ENCODE peak calls at places on chromosomes 16 and 17, in four cellular contexts. One of them, this sample, is unnamed. For H3K4me1, the result is how much of the 10 kb centered on the place peaks cover.

GRCh38 chr17:7837375-7838290 is 3.6 kb downstream of the KDM6B start:
- DNase-seq in adrenal gland: no peak
- DNase-seq in iPS DF 6.9: no peak
- DNase-seq in DND-41: no peak
- DNase-seq in this sample: no peak

GRCh38 chr17:20992416-20992815 is 50.4 kb downstream of the USP22 start:
- DNase-seq in adrenal gland: no peak
- DNase-seq in iPS DF 6.9: no peak
- DNase-seq in DND-41: no peak
- DNase-seq in this sample: no peak

GRCh38 chr17:61635913-61636432 is 45.0 kb upstream of the NACA2 start:
- DNase-seq in DND-41: peak
- DNase-seq in iPS DF 6.9: peak
- DNase-seq in adrenal gland: peak
- DNase-seq in this sample: peak

GRCh38 chr16:106623-107324 is 28.7 kb downstream of the MPG start:
- DNase-seq in DND-41: peak
- DNase-seq in iPS DF 6.9: peak
- DNase-seq in adrenal gland: peak
- DNase-seq in this sample: peak

GRCh38 chr17:4538236-4539002 is 16.8 kb downstream of the MYBBP1A start:
- DNase-seq in DND-41: no peak
- DNase-seq in iPS DF 6.9: no peak
- DNase-seq in adrenal gland: no peak
- DNase-seq in this sample: no peak

GRCh38 chr17:61088556-61088955 is 311.1 kb upstream of the TBX2 start:
- DNase-seq in DND-41: no peak
- DNase-seq in iPS DF 6.9: no peak
- DNase-seq in adrenal gland: no peak
- DNase-seq in this sample: no peak

GRCh38 chr17:39095309-39095686 is 56.1 kb downstream of the PLXDC1 start:
- DNase-seq in adrenal gland: no peak
- DNase-seq in DND-41: no peak
- DNase-seq in iPS DF 6.9: no peak
- DNase-seq in this sample: no peak

GRCh38 chr17:61390479-61390791 is 9.2 kb upstream of the TBX2 start:
- DNase-seq in adrenal gland: no peak
- DNase-seq in iPS DF 6.9: no peak
- DNase-seq in DND-41: no peak
- DNase-seq in this sample: no peak

GRCh38 chr17:1532836-1533602 is 16.6 kb upstream of the INPP5K start:
- DNase-seq in adrenal gland: no peak
- DNase-seq in DND-41: peak
- DNase-seq in iPS DF 6.9: no peak
- DNase-seq in this sample: peak

GRCh38 chr16:2163211-2163881 is 7.8 kb downstream of the TRAF7 start:
- DNase-seq in DND-41: no peak
- DNase-seq in adrenal gland: peak
- DNase-seq in iPS DF 6.9: no peak
- DNase-seq in this sample: no peak

GRCh38 chr16:50507397-50507796 is 40.8 kb upstream of the NKD1 start:
- DNase-seq in DND-41: no peak
- DNase-seq in iPS DF 6.9: no peak
- DNase-seq in adrenal gland: no peak
- DNase-seq in this sample: no peak

GRCh38 chr17:8016632-8017424 is 14.4 kb downstream of the GUCY2D start:
- DNase-seq in DND-41: peak
- DNase-seq in adrenal gland: peak
- DNase-seq in iPS DF 6.9: peak
- DNase-seq in this sample: peak

GRCh38 chr17:79427621-79428539 is 183.0 kb downstream of the RBFOX3 start:
- DNase-seq in iPS DF 6.9: no peak
- DNase-seq in adrenal gland: no peak
- DNase-seq in DND-41: no peak
- DNase-seq in this sample: no peak

GRCh38 chr17:199806-200603 is 18.6 kb upstream of the DOC2B start:
- DNase-seq in adrenal gland: peak
- DNase-seq in iPS DF 6.9: no peak
- DNase-seq in DND-41: no peak
- DNase-seq in this sample: no peak

GRCh38 chr17:7021993-7022778 is 664 bp upstream of the BCL6B start:
- DNase-seq in iPS DF 6.9: no peak
- DNase-seq in adrenal gland: peak
- DNase-seq in DND-41: peak
- DNase-seq in this sample: peak

DNA sequence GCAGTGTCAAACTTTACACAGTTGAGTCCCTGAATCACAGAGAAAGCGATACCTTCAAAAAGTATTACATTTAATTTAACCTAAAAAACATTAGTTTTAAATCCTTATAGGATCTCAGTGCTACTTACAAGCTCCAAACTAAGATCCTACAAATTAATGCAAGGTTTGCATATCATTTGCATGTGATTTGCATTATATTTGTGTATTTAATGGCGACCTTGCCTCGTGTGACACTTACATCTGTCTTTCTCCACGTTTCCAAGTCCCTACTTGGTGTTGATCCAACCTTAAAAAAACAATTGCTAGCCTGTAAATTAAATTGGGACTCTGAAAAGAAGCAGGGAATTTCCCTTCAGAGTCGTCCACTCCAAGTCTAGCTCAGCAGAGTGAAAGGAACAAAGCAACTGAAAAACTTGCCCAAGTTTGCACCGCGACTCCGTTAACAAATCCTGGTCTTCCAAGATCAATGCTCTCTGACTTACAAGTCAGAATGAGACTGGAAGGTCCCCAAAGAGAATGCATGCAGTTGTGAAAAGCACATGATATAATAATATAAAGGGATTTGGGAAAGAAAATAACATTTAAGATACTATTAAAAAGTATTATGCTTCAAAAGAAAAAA is 739 bp upstream of the FAM117A start:
- DNase-seq in adrenal gland: no peak
- DNase-seq in iPS DF 6.9: no peak
- DNase-seq in DND-41: no peak
- DNase-seq in this sample: no peak
- H3K4me3 ChIP-seq in adrenal gland: no peak
- H3K4me3 ChIP-seq in iPS DF 6.9: no peak
- H3K4me3 ChIP-seq in DND-41: no peak
- H3K4me3 ChIP-seq in this sample: peak

DNA sequence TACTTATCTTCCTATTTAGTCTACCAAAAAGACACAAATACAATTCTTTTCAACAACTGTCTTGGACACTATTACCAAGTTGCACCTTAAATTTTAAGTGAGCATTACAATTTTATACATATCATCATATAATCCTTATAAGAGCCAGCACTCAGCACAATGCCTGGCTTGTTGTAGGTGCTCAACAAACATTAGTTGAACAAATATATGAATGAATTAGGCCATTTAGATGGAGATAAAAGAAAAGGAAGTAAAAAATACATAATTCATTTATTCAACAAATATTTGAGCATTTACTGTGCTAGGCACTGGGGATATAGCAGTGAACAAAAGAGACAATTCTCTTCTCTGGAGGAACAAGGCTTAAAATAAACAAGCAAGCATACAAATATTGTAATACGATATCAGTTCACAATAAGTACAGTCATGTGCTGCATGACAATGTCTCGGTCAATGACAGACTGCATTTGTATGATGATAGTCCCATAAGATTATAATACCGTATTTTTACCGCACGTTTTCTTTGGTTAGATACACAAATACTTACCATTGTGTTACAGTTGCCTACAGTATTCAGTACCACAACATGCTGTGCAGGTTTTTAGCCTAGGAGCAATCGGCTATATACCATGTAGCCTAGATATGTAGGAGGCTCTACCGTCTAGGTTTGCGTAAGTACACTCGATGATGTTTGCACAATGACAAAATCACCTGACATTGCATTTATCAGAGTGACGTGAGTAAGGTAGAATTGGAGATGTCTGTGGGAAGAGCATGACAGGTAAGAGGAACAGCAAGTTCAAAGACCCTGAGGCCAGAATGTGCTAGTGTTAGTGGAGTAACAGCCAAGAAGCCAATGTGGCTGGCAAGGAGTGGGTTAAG is 86.4 kb upstream of the HS3ST2 start:
- DNase-seq in DND-41: no peak
- DNase-seq in iPS DF 6.9: no peak
- DNase-seq in adrenal gland: no peak
- DNase-seq in this sample: no peak
- H3K27ac ChIP-seq in DND-41: no peak
- H3K27ac ChIP-seq in iPS DF 6.9: no peak
- H3K27ac ChIP-seq in adrenal gland: peak
- H3K27ac ChIP-seq in this sample: no peak

DNA sequence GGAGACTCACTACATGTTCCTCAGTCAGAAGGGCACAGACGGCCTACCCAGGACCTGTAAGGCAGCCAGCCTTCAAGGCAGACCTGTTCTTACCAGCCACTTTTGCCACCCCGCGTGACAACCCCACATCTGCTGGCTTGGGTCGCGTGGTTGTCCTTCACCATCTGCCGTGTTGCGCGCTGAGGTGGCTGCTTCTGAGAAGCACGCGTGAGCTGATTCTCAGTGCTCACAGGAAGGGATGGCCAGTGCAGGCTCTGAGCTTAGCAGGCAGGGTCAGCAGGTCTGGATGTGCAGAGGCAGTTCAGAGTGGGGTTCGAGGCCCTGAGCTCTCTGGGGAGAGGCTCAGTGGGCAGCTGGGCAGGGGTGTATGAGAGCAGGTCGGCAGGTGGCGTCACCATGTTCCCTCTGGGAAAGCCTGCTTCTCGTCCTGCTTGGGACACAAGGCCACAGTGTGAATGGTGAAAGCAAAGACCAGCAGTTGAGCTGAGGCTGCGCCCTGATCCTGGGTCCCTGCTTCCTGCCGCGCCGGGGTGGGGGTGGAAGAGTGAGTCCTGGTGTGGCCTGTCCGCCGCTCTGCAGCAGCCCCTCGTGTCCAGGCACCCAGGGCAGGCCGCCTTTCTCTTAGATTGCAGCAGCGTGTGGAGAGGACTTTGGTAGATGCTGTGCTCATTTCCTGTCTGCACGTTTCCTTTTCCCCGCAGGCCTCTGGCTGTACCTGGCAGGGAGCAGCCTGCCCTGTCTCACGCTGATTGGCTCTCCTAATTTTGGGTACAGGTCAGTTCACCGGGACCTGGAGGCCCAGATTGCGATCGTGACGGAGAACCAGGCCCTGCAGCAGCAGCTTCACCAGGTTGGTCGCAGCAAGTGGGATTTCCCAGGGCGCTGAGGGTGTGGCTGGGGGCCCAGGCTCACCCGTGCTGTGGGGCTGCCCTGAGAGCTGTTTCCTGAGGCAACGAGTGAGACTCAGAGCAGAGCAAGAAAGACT is 36.0 kb downstream of the PGS1 start:
- DNase-seq in iPS DF 6.9: no peak
- DNase-seq in adrenal gland: no peak
- DNase-seq in DND-41: no peak
- DNase-seq in this sample: peak
- H3K4me1 ChIP-seq in iPS DF 6.9: under half
- H3K4me1 ChIP-seq in adrenal gland: under half
- H3K4me1 ChIP-seq in DND-41: under half
- H3K4me1 ChIP-seq in this sample: under half

DNA sequence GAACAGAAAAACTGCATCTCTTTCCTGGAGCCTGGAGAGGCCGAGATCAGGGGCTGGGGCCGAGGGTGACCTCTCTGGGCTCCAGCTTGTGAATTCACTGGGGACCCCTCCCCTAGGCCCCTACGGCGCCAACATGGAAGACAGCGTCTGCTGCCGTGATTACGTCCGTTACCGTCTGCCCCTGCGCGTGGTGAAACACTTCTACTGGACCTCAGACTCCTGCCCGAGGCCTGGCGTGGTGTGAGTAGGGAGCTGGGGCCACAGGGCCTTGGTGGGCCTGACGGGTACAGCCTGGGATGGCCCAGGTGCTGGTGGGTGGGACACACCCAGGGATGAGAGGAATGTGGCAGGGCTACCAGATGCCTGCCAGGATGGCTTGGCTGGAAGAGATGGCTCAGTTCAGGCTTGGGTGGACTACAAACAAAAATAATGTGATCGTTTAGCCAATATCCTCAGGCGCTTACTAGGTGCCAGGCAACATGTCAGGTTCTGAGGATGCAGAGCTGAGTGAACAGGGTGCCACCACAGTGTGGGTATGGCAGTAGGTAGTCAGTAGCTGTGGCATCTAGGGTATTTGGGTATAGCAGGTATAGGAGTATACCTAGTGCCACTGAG is 1.8 kb downstream of the CCL22 start:
- DNase-seq in adrenal gland: no peak
- DNase-seq in DND-41: no peak
- DNase-seq in iPS DF 6.9: no peak
- DNase-seq in this sample: no peak
- H3K4me3 ChIP-seq in adrenal gland: no peak
- H3K4me3 ChIP-seq in DND-41: no peak
- H3K4me3 ChIP-seq in iPS DF 6.9: no peak
- H3K4me3 ChIP-seq in this sample: no peak

DNA sequence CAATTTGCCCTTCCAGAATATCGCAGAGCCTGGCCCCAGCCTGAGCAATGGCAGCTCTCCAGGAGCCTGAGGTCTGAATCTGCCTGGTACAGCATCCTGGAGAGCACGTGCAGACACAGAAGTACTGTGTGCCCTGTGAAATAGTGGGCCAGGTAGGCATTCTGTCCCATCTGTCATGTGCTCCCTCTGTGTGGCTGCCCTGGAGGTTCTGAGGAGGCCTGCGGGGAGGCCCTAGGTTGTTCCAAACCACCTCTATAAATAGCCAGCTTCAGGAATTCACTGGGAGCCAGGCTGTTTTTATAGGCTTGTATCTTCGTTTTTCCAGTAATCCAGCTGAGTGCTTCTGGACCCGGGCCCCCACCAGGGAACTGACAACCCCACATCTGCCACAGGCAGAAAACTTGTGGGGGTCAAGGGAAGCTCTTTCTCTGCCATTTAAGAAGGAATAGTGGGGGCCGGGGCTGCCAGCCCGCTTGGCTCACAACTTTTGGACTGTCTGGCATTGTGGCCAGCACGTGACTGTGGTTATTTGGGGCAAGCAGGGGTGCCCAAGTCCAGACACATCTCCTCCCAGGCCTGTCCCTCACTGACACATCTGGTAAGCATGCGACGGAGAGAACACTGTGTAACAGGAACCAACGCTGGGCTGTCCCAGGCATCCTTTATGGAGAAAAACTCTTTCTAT is 356.3 kb upstream of the TNRC6C start:
- DNase-seq in DND-41: no peak
- DNase-seq in iPS DF 6.9: no peak
- DNase-seq in adrenal gland: peak
- DNase-seq in this sample: no peak
- H3K27ac ChIP-seq in DND-41: no peak
- H3K27ac ChIP-seq in iPS DF 6.9: no peak
- H3K27ac ChIP-seq in adrenal gland: peak
- H3K27ac ChIP-seq in this sample: no peak

This sample was measured in naive thymus-derived CD4-positive, alpha-beta T cell.